ENCODE peak calls at places on chromosomes 6 and 20, in five cellular contexts. P is K562, X is stomach, T is PC-3, I is fibroblast of lung. H is an unnamed sample.

GRCh38 chr20:64111841-64112641 is 4.7 kb upstream of the NPBWR2 start:
- DNase-seq in P (no peak), X (peak), T (no peak), I (no peak), H (no peak)

GRCh38 chr6:21587925-21588811 is 5.4 kb upstream of the SOX4 start:
- DNase-seq in P (no peak), X (peak), T (peak), I (peak), H (peak)

GRCh38 chr6:73134588-73134987 is 90.7 kb downstream of the KHDC1L start:
- DNase-seq in P (peak), X (no peak), T (peak), I (peak), H (no peak)

GRCh38 chr20:19552144-19552895 is 205.7 kb upstream of the RIN2 start:
- DNase-seq in P (no peak), X (peak), T (no peak), I (no peak), H (peak)

GRCh38 chr20:38985603-38986170 is 23.5 kb downstream of the DHX35 start:
- DNase-seq in P (no peak), X (no peak), T (peak), I (peak), H (no peak)

GRCh38 chr6:139449611-139450000 is 75.2 kb upstream of the CITED2 start:
- DNase-seq in P (peak), X (no peak), T (peak), I (peak), H (no peak)

GRCh38 chr20:25361287-25361683 is 29.4 kb downstream of the ABHD12 start:
- DNase-seq in P (no peak), X (no peak), T (no peak), I (no peak), H (no peak)

GRCh38 chr6:132285004-132285780 is 116.1 kb downstream of the MOXD1 start:
- DNase-seq in P (no peak), X (no peak), T (no peak), I (no peak), H (no peak)

GRCh38 chr6:1704711-1705110 is 95.0 kb downstream of the FOXC1 start:
- DNase-seq in P (no peak), X (no peak), T (no peak), I (no peak), H (no peak)

GRCh38 chr6:21200056-21200870 is 393.3 kb upstream of the SOX4 start:
- DNase-seq in P (no peak), X (no peak), T (no peak), I (no peak), H (no peak)

GRCh38 chr6:161001421-161001820 is 9.9 kb downstream of the MAP3K4 start:
- DNase-seq in P (no peak), X (no peak), T (no peak), I (no peak), H (no peak)

GRCh38 chr20:14259691-14260090 is 77.7 kb downstream of the FLRT3 start:
- DNase-seq in P (no peak), X (no peak), T (peak), I (no peak), H (no peak)

GRCh38 chr20:58871533-58872102 is 19.1 kb downstream of the GNAS start:
- DNase-seq in P (no peak), X (no peak), T (peak), I (no peak), H (no peak)

GRCh38 chr6:31171931-31172882 is 1.7 kb upstream of the POU5F1 start:
- DNase-seq in P (no peak), X (no peak), T (no peak), I (no peak), H (no peak)

GRCh38 chr6:132063204-132063603 is 112.0 kb upstream of the CCN2 start:
- DNase-seq in P (no peak), X (no peak), T (no peak), I (peak), H (no peak)

GRCh38 chr6:23016701-23017100 is 447.3 kb downstream of the HDGFL1 start:
- DNase-seq in P (no peak), X (no peak), T (no peak), I (peak), H (no peak)

GRCh38 chr6:114301596-114302219 is 41.1 kb downstream of the HS3ST5 start:
- DNase-seq in P (no peak), X (no peak), T (peak), I (no peak), H (no peak)

GRCh38 chr6:28988536-28989415 is 16.3 kb downstream of the ZNF311 start:
- DNase-seq in P (peak), X (peak), T (no peak), I (peak), H (peak)

GRCh38 chr6:125808060-125808459 is 17.3 kb downstream of the NCOA7 start:
- DNase-seq in P (no peak), X (no peak), T (no peak), I (no peak), H (no peak)

GRCh38 chr6:105179244-105180065 is at the start of gene POPDC3:
- DNase-seq in P (peak), X (peak), T (peak), I (peak), H (no peak)

GRCh38 chr6:32108094-32108627 is 977 bp downstream of the TNXB start:
- DNase-seq in P (peak), X (peak), T (peak), I (peak), H (peak)

GRCh38 chr6:133621751-133622150 is 267.2 kb upstream of the TCF21 start:
- DNase-seq in P (no peak), X (no peak), T (peak), I (peak), H (no peak)

GRCh38 chr20:16801919-16802651 is 53.9 kb downstream of the OTOR start:
- DNase-seq in P (peak), X (peak), T (peak), I (peak), H (peak)

GRCh38 chr6:166488701-166489100 is 97.8 kb downstream of the RAMACL start:
- DNase-seq in P (no peak), X (no peak), T (no peak), I (no peak), H (no peak)

GRCh38 chr6:45505470-45505869 is 127.7 kb upstream of the SUPT3H start:
- DNase-seq in P (no peak), X (no peak), T (no peak), I (no peak), H (no peak)

GRCh38 chr6:132126150-132126549 is 175.0 kb upstream of the CCN2 start:
- DNase-seq in P (no peak), X (no peak), T (no peak), I (no peak), H (no peak)

GRCh38 chr20:34082232-34082887 is 29.7 kb downstream of the EIF2S2 start:
- DNase-seq in P (no peak), X (no peak), T (no peak), I (no peak), H (no peak)

GRCh38 chr6:89842228-89842627 is 12.5 kb downstream of the CASP8AP2 start:
- DNase-seq in P (no peak), X (no peak), T (peak), I (no peak), H (no peak)

GRCh38 chr20:22684072-22684762 is 99.8 kb upstream of the FOXA2 start:
- DNase-seq in P (peak), X (peak), T (peak), I (peak), H (peak)

GRCh38 chr6:123841067-123841896 is 37.6 kb downstream of the NKAIN2 start:
- DNase-seq in P (no peak), X (no peak), T (no peak), I (no peak), H (no peak)

GRCh38 chr6:18742406-18742805 is 355.3 kb downstream of the RNF144B start:
- DNase-seq in P (no peak), X (no peak), T (peak), I (peak), H (no peak)

GRCh38 chr6:42929928-42930360 is 664 bp downstream of the CNPY3 start:
- DNase-seq in P (peak), X (peak), T (peak), I (peak), H (peak)

GRCh38 chr6:25993038-25993684 is 30.6 kb downstream of the TRIM38 start:
- DNase-seq in P (peak), X (no peak), T (no peak), I (no peak), H (no peak)

GRCh38 chr6:133456439-133456838 is 215.3 kb downstream of the EYA4 start:
- DNase-seq in P (no peak), X (no peak), T (no peak), I (no peak), H (no peak)

GRCh38 chr6:112352607-112353006 is 5.5 kb downstream of the RFPL4B start:
- DNase-seq in P (no peak), X (no peak), T (no peak), I (no peak), H (no peak)

GRCh38 chr6:3788408-3789017 is 37.0 kb upstream of the PXDC1 start:
- DNase-seq in P (no peak), X (no peak), T (no peak), I (peak), H (no peak)

GRCh38 chr6:57262491-57262890 is 40.4 kb upstream of the RAB23 start:
- DNase-seq in P (no peak), X (peak), T (no peak), I (peak), H (peak)

GRCh38 chr20:46123482-46124245 is 5.5 kb downstream of the CD40 start:
- DNase-seq in P (no peak), X (no peak), T (no peak), I (no peak), H (no peak)

GRCh38 chr20:50315811-50316551 is 125.4 kb downstream of the CEBPB start:
- DNase-seq in P (no peak), X (no peak), T (no peak), I (no peak), H (no peak)

GRCh38 chr6:138403324-138403800 is 661 bp upstream of the HEBP2 start:
- DNase-seq in P (peak), X (peak), T (no peak), I (peak), H (peak)

GRCh38 chr6:149201068-149201655 is 116.3 kb upstream of the TAB2 start:
- DNase-seq in P (no peak), X (no peak), T (no peak), I (no peak), H (no peak)
- TF ChIP-seq CTCF in P (no peak), X (no peak), T (no peak), I (no peak), H (no peak)

DNA sequence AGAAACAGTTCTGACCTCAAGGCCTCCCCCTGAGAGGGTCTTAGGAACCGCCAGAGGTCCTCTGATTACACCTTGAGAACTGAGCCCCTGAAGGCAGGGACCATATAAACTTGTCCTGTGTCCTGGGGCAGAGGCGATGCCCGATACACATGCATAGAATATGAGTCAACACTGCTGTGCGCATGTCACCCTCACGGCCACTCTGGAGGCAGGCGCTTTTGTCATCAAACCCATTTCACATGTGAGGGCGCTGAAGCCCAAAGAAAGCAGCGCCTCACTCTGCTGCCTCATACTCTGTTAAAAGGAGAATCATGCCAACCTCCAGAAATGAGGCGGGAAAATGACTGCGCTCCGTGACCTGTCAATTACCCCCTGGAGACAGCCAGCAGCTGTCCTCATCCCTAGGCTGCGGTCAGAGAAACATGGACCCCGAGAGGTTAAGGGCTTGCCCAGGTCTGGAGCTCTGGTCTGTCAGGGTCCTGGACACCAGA is 158.3 kb downstream of the GRM4 start:
- DNase-seq in P (peak), X (peak), T (peak), I (no peak), H (no peak)
- TF ChIP-seq CTCF in P (no peak), X (no peak), T (peak), I (no peak), H (no peak)

GRCh38 chr20:10609726-10610125 is 64.1 kb downstream of the JAG1 start:
- DNase-seq in P (no peak), X (no peak), T (no peak), I (peak), H (no peak)

GRCh38 chr20:10610266-10610665 is 63.5 kb downstream of the JAG1 start:
- DNase-seq in P (no peak), X (no peak), T (no peak), I (no peak), H (no peak)

GRCh38 chr20:10609276-10609675 is 64.5 kb downstream of the JAG1 start:
- DNase-seq in P (no peak), X (no peak), T (no peak), I (peak), H (peak)

GRCh38 chr20:10613911-10614310 is 59.9 kb downstream of the JAG1 start:
- DNase-seq in P (no peak), X (no peak), T (no peak), I (no peak), H (no peak)

DNA sequence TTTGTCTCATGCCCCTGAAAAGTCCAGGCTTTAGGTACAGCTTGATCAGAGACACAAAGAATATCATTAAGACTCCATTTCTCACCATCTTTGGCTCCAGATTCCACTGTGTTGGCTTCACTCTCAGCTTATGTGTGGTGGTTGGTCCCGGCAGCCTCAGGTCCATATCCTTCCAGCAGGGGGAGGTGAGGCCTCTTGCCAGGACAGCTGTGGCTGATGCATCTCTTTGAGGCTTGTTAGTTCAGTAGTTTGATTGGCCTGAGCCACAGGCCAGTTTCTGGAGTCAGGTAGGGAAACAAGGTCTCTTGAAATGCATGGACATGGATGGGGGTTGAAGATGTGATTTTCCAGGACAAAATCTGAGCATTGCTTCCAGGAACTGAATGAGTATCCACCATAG is 62.4 kb downstream of the JAG1 start:
- DNase-seq in P (peak), X (no peak), T (peak), I (peak), H (peak)
- TF ChIP-seq CTCF in P (peak), X (peak), T (peak), I (peak), H (no peak)

GRCh38 chr6:71419954-71420692 is 131.5 kb downstream of the OGFRL1 start:
- DNase-seq in P (no peak), X (peak), T (peak), I (peak), H (peak)
- TF ChIP-seq CTCF in P (no peak), X (peak), T (peak), I (peak), H (no peak)

DNA sequence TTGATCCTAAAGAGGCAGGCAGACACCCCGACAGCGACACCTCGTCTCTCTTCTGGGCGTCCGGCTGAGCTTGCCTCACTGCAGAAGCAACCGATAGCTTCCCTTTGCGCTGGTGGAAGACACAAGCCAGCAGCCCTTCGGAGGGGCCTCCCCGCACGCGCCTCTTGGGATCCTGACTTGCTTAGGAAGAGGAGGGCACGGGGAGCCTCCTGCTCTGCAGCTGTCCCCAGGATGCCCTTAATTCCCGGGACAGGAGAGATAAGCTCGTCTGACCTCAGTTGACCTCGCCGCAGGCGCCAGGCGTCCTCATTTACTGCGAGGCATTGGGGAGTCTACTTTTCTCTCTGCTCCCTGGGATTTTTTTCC is 94.0 kb downstream of the CD83 start:
- DNase-seq in P (peak), X (peak), T (peak), I (peak), H (peak)
- TF ChIP-seq CTCF in P (no peak), X (no peak), T (no peak), I (no peak), H (no peak)

DNA sequence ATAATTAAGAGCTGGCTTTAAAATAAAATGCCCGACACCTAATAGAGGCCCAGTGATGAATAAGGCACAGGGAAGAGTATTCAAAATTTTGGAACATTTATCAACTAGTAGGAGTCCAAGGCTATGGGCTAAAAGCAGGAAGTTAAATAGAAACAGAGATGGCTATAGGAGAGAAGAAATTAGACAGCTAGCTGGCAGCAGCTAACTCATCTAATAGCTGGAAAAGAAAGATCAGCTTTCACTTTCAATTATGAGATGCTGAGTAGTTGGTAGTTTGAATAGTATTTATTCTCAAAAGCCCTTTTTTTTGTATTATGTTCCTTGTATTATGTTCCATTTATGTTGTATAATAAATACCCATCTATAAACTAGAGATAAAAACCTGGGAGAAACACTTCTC is 215.7 kb downstream of the SLC35F1 start:
- DNase-seq in P (no peak), X (no peak), T (no peak), I (no peak), H (no peak)
- TF ChIP-seq CTCF in P (no peak), X (no peak), T (no peak), I (no peak), H (no peak)

DNA sequence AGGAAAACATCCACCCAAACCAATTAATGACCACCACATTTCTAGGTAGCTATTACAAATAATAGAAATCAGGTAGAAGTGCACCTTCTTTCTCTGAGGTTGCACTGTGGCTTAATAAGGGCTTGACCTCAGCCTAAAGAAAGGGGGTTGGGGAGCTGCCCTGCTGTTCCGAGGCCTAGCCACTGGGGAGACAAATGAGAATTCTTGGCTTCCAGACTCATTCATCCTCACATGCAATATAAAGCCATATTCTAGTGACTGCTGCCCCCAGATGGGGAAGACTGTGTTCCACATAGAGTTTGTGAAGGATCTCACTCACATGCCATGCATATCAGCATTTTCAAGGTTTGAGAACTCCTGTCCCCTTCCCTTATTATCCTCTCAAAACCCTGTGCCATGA is 22.9 kb downstream of the SAYSD1 start:
- DNase-seq in P (peak), X (no peak), T (peak), I (no peak), H (no peak)
- TF ChIP-seq CTCF in P (peak), X (no peak), T (peak), I (no peak), H (no peak)

H was measured in adrenal gland.